ENCODE peak calls at places on chromosomes 12 and 14, in seven cellular contexts. V is EL; P is kidney tubule cell; W is CD4-positive, CD25-positive, alpha-beta regulatory T cell; X is Peyer's patch; H is stimulated activated CD8-positive, alpha-beta memory T cell treated with anti-CD3 and anti-CD28 coated beads, Interleukin-12 subunit alpha, Interleukin-12 subunit beta, amount 100 ng/mL, for 1 hour; I is fibroblast of pulmonary artery. K is an unnamed sample.

GRCh38 chr12:78928200-78929074 is 63.9 kb downstream of the SYT1 start:
- DNase-seq in V (peak), P (peak), W (no peak), X (no peak), H (no peak), I (peak), K (peak)

GRCh38 chr14:39434401-39434800 is 2.2 kb upstream of the FBXO33 start:
- DNase-seq in V (no peak), P (no peak), W (no peak), X (no peak), H (no peak), I (peak), K (peak)

GRCh38 chr14:91570021-91570420 is 59.9 kb upstream of the PPP4R3A start:
- DNase-seq in V (no peak), P (no peak), W (no peak), X (no peak), H (no peak), I (no peak), K (no peak)

GRCh38 chr12:121061831-121062230 is 22.8 kb upstream of the OASL start:
- DNase-seq in V (peak), P (no peak), W (no peak), X (no peak), H (no peak), I (peak), K (peak)

GRCh38 chr12:48029811-48030650 is 25.8 kb upstream of the COL2A1 start:
- DNase-seq in V (no peak), P (no peak), W (no peak), X (no peak), H (no peak), I (no peak), K (peak)

GRCh38 chr12:51362747-51363342 is 16.4 kb upstream of the CELA1 start:
- DNase-seq in V (no peak), P (no peak), W (no peak), X (no peak), H (no peak), I (no peak), K (no peak)

GRCh38 chr12:3795096-3795799 is 42.3 kb upstream of the CRACR2A start:
- DNase-seq in V (no peak), P (no peak), W (no peak), X (no peak), H (no peak), I (no peak), K (peak)

GRCh38 chr12:5965950-5966383 is 20.9 kb upstream of the ANO2 start:
- DNase-seq in V (peak), P (peak), W (peak), X (peak), H (peak), I (peak), K (peak)

GRCh38 chr12:56119361-56119796 is 1.3 kb downstream of the ZC3H10 start:
- DNase-seq in V (peak), P (peak), W (peak), X (peak), H (no peak), I (peak), K (peak)

GRCh38 chr12:93883436-93884154 is 206.4 kb downstream of the CRADD start:
- DNase-seq in V (peak), P (peak), W (no peak), X (no peak), H (no peak), I (peak), K (no peak)

GRCh38 chr12:108837680-108838079 is 19.7 kb downstream of the SSH1 start:
- DNase-seq in V (peak), P (no peak), W (no peak), X (no peak), H (no peak), I (no peak), K (no peak)

GRCh38 chr14:69685217-69685616 is 73.8 kb downstream of the SUSD6 start:
- DNase-seq in V (no peak), P (peak), W (no peak), X (no peak), H (no peak), I (no peak), K (peak)

GRCh38 chr14:96038920-96039632 is at the start of gene C14orf132:
- DNase-seq in V (peak), P (peak), W (no peak), X (peak), H (peak), I (peak), K (peak)

GRCh38 chr14:105268736-105269354 is 20.5 kb downstream of the BTBD6 start:
- DNase-seq in V (no peak), P (no peak), W (no peak), X (no peak), H (no peak), I (no peak), K (no peak)

GRCh38 chr14:101070540-101071492 is 167.3 kb upstream of the RTL1 start:
- DNase-seq in V (no peak), P (no peak), W (no peak), X (peak), H (no peak), I (no peak), K (no peak)

GRCh38 chr14:62743118-62743517 is 302.1 kb downstream of the KCNH5 start:
- DNase-seq in V (no peak), P (no peak), W (no peak), X (no peak), H (no peak), I (no peak), K (no peak)

GRCh38 chr12:117048585-117048904 is 50.7 kb downstream of the TESC start:
- DNase-seq in V (no peak), P (no peak), W (no peak), X (no peak), H (no peak), I (no peak), K (no peak)

GRCh38 chr12:11941601-11942360 is 129.0 kb upstream of the BCL2L14 start:
- DNase-seq in V (peak), P (peak), W (no peak), X (no peak), H (no peak), I (peak), K (no peak)

GRCh38 chr14:88326352-88327103 is 3.5 kb upstream of the KCNK10 start:
- DNase-seq in V (peak), P (no peak), W (no peak), X (no peak), H (no peak), I (no peak), K (peak)

GRCh38 chr14:27881063-27881462 is 885.5 kb upstream of the FOXG1 start:
- DNase-seq in V (no peak), P (no peak), W (no peak), X (no peak), H (no peak), I (no peak), K (no peak)

GRCh38 chr12:14769462-14769836 is 33.8 kb downstream of the WBP11 start:
- DNase-seq in V (no peak), P (no peak), W (no peak), X (peak), H (no peak), I (peak), K (peak)

GRCh38 chr14:99515301-99516155 is 34.3 kb downstream of the CCNK start:
- DNase-seq in V (no peak), P (no peak), W (no peak), X (peak), H (no peak), I (no peak), K (no peak)

GRCh38 chr12:24012528-24012927 is 63.1 kb upstream of the SOX5 start:
- DNase-seq in V (no peak), P (no peak), W (no peak), X (no peak), H (no peak), I (peak), K (peak)

GRCh38 chr12:70074510-70074909 is 168.7 kb upstream of the CNOT2 start:
- DNase-seq in V (no peak), P (no peak), W (no peak), X (no peak), H (no peak), I (no peak), K (no peak)

GRCh38 chr14:79281244-79282199 is 929.8 kb downstream of the DIO2 start:
- DNase-seq in V (no peak), P (no peak), W (no peak), X (no peak), H (no peak), I (no peak), K (peak)

GRCh38 chr14:55807536-55807935 is 227.5 kb downstream of the KTN1 start:
- DNase-seq in V (no peak), P (no peak), W (no peak), X (no peak), H (no peak), I (no peak), K (peak)

GRCh38 chr12:89453579-89453978 is 71.0 kb downstream of the GALNT4 start:
- DNase-seq in V (peak), P (peak), W (no peak), X (no peak), H (no peak), I (peak), K (no peak)

GRCh38 chr12:19739195-19739776 is 300.0 kb downstream of the AEBP2 start:
- DNase-seq in V (peak), P (peak), W (peak), X (peak), H (peak), I (peak), K (peak)

GRCh38 chr12:115771065-115771464 is 506.4 kb downstream of the MED13L start:
- DNase-seq in V (peak), P (no peak), W (no peak), X (peak), H (no peak), I (peak), K (no peak)

GRCh38 chr14:55911794-55912193 is 206.4 kb upstream of the PELI2 start:
- DNase-seq in V (no peak), P (no peak), W (no peak), X (no peak), H (no peak), I (no peak), K (peak)

GRCh38 chr14:75826599-75826998 is 155.2 kb downstream of the TGFB3 start:
- DNase-seq in V (peak), P (peak), W (no peak), X (no peak), H (no peak), I (no peak), K (no peak)